ENCODE peak calls at places on chromosome 19, in ten cellular contexts. W is IMR-90, X is colonic mucosa, F is transverse colon, Z is tibial artery, I is uterus, D is lung, V is endothelial cell of umbilical vein, M is stomach, Q is heart right ventricle. U is an unnamed sample.

GRCh38 chr19:54364775-54365257 is at the start of gene LAIR1:
- DNase-seq in I (no peak), X (no peak), D (no peak), F (peak; percentile 51), Z (peak; percentile 71), V (no peak), W (no peak), M (peak; percentile 31), Q (no peak), U (no peak)

GRCh38 chr19:2426661-2427322 is 594 bp downstream of the TIMM13 start:
- DNase-seq in I (no peak), W (peak; percentile 14), V (no peak), X (peak; percentile 58), Z (no peak), D (no peak), F (peak; percentile 53), Q (no peak), M (peak; percentile 41), U (peak; percentile 27)

GRCh38 chr19:55703790-55704215 is 28.8 kb downstream of the EPN1 start:
- DNase-seq in W (no peak), V (peak; percentile 15), X (no peak), M (peak; percentile 72), Z (peak; percentile 65), Q (no peak), D (no peak), F (peak; percentile 69), I (no peak), U (no peak)

GRCh38 chr19:1453525-1454371 is 3.8 kb downstream of the APC2 start:
- DNase-seq in M (no peak), Q (no peak), Z (no peak), I (no peak), V (no peak), F (no peak), W (no peak), D (no peak), X (no peak), U (no peak)

GRCh38 chr19:9808855-9809646 is 9.8 kb downstream of the FBXL12 start:
- DNase-seq in Q (no peak), F (no peak), I (no peak), M (no peak), D (no peak), X (no peak), V (no peak), Z (no peak), W (no peak), U (no peak)

GRCh38 chr19:1767464-1767933 is 14.2 kb downstream of the ONECUT3 start:
- DNase-seq in V (peak; percentile 24), Z (no peak), Q (peak; percentile 21), I (peak; percentile 39), X (peak; percentile 47), W (no peak), M (peak; percentile 51), F (peak; percentile 46), D (peak; percentile 44), U (no peak)

GRCh38 chr19:51621178-51621577 is 9.0 kb downstream of the SIGLEC5 start:
- DNase-seq in W (no peak), I (no peak), V (no peak), Z (no peak), D (no peak), X (no peak), Q (no peak), F (no peak), M (no peak), U (no peak)

GRCh38 chr19:11191273-11191755 is 6.0 kb downstream of the KANK2 start:
- DNase-seq in I (peak; percentile 68), Q (peak; percentile 72), X (peak; percentile 58), W (peak; percentile 63), F (peak; percentile 50), V (peak; percentile 40), M (peak; percentile 36), Z (peak; percentile 89), D (peak; percentile 68), U (peak; percentile 77)

GRCh38 chr19:45350477-45351058 is 10.0 kb downstream of the KLC3 start:
- DNase-seq in I (no peak), M (no peak), V (no peak), Z (no peak), F (no peak), Q (no peak), W (no peak), X (no peak), D (no peak), U (no peak)

GRCh38 chr19:17296278-17296677 is 6.9 kb downstream of the ABHD8 start:
- DNase-seq in V (peak; percentile 61), Z (no peak), X (no peak), Q (no peak), F (no peak), M (no peak), W (peak; percentile 36), D (no peak), I (no peak), U (peak; percentile 38)

GRCh38 chr19:46896076-46896794 is 35.4 kb downstream of the ARHGAP35 start:
- DNase-seq in M (no peak), I (no peak), D (peak; percentile 43), F (no peak), Q (no peak), W (no peak), V (no peak), X (no peak), Z (no peak), U (no peak)

DNA sequence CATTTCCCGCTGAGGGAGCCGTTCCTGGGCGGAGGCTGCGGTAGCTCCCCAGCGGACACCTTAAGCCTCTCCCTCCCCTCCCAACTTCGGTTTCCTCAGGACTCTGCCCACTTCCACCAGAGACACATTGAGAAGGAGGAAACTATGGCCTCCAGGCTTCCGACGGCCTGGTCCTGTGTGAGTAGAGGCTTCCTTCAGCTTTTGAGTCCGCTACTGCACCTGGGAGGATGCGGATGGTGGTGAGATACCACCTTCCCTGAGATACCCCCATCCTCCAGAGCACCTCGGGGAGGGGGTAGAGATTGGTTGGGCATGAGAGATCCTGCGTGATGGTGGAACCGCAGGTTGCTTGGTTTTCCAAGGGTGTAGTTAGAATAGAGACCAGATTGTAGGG is 958 bp downstream of the ZNF274 start:
- DNase-seq in D (no peak), W (no peak), M (no peak), Z (no peak), X (no peak), Q (no peak), F (no peak), I (no peak), V (no peak), U (no peak)
- H3K27ac ChIP-seq in D (peak overlapping the region; percentile 99), W (peak overlapping the region; percentile 91), M (peak overlapping the region; percentile 97), Z (peak overlapping the region; percentile 98), X (peak overlapping the region; percentile 98), Q (peak overlapping the region; percentile 100), F (peak overlapping the region; percentile 97), I (peak overlapping the region; percentile 98), V (peak overlapping the region; percentile 89), U (peak overlapping the region; percentile 99)

GRCh38 chr19:58228584-58229254 is at the start of gene ZNF544:
- DNase-seq in Q (peak; percentile 75), W (peak; percentile 64), Z (peak; percentile 78), X (peak; percentile 89), M (peak; percentile 72), V (peak; percentile 84), F (peak; percentile 80), D (peak; percentile 72), I (peak; percentile 62), U (peak; percentile 57)
- TF ChIP-seq CTCF in Q (no peak), W (peak; percentile 4), Z (no peak), X (no peak), M (no peak), V (peak; percentile 40), F (no peak), D (no peak), I (no peak), U (peak; percentile 55)

DNA sequence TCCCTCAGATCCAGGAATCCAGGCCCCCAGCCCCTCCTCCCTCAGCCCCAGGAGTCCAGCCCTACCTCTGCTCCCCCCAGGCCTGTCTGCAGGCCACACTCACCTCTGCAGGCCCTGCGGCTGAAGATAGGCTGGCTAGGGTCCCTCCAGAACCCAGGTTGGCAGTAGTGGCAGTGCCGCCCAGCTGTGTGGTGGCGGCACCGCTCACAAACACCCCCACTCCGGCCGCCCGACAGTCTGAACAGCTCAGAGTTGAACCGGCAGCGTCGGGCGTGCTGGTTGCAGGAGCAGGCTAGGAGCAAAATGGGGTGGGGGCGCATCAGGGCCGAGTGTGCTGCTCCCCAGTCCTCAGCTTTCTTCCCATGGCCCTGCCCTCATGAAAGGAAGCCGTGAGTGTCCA is 8.3 kb downstream of the NTN5 start:
- DNase-seq in X (no peak), F (no peak), W (no peak), Q (no peak), D (no peak), I (no peak), M (no peak), V (no peak), Z (no peak), U (no peak)
- H3K4me3 ChIP-seq in X (no peak overlapping the region), F (no peak overlapping the region), W (no peak overlapping the region), Q (no peak overlapping the region), D (no peak overlapping the region), I (no peak overlapping the region), M (no peak overlapping the region), V (no peak overlapping the region), Z (no peak overlapping the region), U (no peak overlapping the region)

GRCh38 chr19:5987077-5987818 is 9.3 kb upstream of the RANBP3 start:
- DNase-seq in M (peak; percentile 89), V (peak; percentile 86), F (peak; percentile 88), D (peak; percentile 78), X (peak; percentile 87), W (peak; percentile 77), Q (peak; percentile 83), Z (peak; percentile 83), I (peak; percentile 76), U (peak; percentile 37)

GRCh38 chr19:5991244-5991838 is 13.4 kb upstream of the RANBP3 start:
- DNase-seq in I (no peak), F (no peak), M (no peak), X (no peak), V (no peak), Q (no peak), W (no peak), D (no peak), Z (no peak), U (no peak)

GRCh38 chr19:5989388-5990074 is 11.6 kb upstream of the RANBP3 start:
- DNase-seq in M (no peak), W (no peak), X (no peak), Z (no peak), Q (no peak), F (no peak), V (no peak), D (no peak), I (no peak), U (no peak)

GRCh38 chr19:5990289-5990797 is 12.4 kb upstream of the RANBP3 start:
- DNase-seq in V (no peak), F (no peak), Z (no peak), M (no peak), Q (no peak), I (no peak), X (no peak), D (no peak), W (no peak), U (no peak)

DNA sequence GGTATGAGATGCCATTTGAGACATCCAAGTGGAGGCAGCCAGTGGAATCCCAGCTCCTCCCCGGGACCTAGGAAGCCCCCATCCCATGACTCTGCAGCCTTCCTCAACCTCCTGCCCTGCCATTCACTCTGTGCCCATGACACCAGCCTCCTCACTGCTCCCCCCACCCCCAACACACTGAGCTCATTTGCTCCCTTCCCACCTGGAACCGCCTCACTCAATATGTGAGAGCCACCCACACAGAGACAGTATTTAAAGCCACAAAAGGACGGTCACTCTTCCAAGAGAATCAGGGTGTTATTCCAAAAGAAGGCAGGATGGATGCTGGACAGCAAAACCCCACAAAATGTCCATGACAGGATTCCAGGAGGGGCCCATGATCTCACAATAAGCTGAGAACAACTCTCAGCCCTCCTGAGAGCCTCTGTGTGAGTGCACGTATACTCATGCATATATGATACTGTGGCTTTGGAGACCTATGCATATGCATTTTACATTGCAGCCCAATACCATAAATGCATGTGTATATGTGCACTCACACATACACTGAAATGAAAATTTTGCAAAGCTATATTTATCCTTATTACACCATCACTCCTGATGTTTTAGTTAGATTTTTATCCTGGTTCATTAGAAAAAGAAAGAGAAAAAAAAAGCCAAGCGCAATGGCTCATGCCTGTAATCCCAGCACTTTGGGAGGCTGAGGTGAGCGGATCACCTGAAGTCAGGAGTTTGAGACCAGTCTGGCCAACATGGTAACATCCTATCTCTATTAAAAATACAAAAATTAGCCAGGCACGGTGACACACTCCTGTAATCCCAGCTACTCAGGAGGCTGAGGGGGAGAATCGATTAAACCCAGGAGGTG is 10.8 kb upstream of the RANBP3 start:
- DNase-seq in Q (no peak), V (no peak), F (no peak), X (no peak), I (no peak), Z (no peak), W (peak; percentile 25), D (no peak), M (no peak), U (no peak)
- H3K27ac ChIP-seq in Q (no peak overlapping the region), V (no peak overlapping the region), F (no peak overlapping the region), X (no peak overlapping the region), I (no peak overlapping the region), Z (no peak overlapping the region), W (no peak overlapping the region), D (no peak overlapping the region), M (no peak overlapping the region), U (no peak overlapping the region)